ENCODE peak calls at places on chromosomes 16 and 17, in six cellular contexts. One of them, this sample, is unnamed. For H4K20me1, the result is how much of the 10 kb centered on the place peaks cover.

GRCh38 chr17:40062347-40063033 is at the start of gene THRA:
- DNase-seq in H9: peak
- DNase-seq in astrocyte: no peak
- DNase-seq in GM23338: peak
- DNase-seq in OCI-LY7: peak
- DNase-seq in hepatocyte: peak
- DNase-seq in this sample: peak

GRCh38 chr16:30354423-30355143 is 525 bp downstream of the CD2BP2 start:
- DNase-seq in H9: no peak
- DNase-seq in astrocyte: no peak
- DNase-seq in GM23338: peak
- DNase-seq in OCI-LY7: peak
- DNase-seq in hepatocyte: peak
- DNase-seq in this sample: peak

GRCh38 chr17:80513892-80514291 is 30.7 kb upstream of the RPTOR start:
- DNase-seq in H9: no peak
- DNase-seq in astrocyte: peak
- DNase-seq in GM23338: no peak
- DNase-seq in OCI-LY7: no peak
- DNase-seq in hepatocyte: no peak
- DNase-seq in this sample: peak

GRCh38 chr17:1126801-1127550 is 52.8 kb downstream of the ABR start:
- DNase-seq in H9: no peak
- DNase-seq in astrocyte: no peak
- DNase-seq in GM23338: no peak
- DNase-seq in OCI-LY7: no peak
- DNase-seq in hepatocyte: no peak
- DNase-seq in this sample: peak

GRCh38 chr16:66289986-66290385 is 76.5 kb upstream of the CDH5 start:
- DNase-seq in H9: no peak
- DNase-seq in astrocyte: no peak
- DNase-seq in GM23338: no peak
- DNase-seq in OCI-LY7: no peak
- DNase-seq in hepatocyte: no peak
- DNase-seq in this sample: peak

GRCh38 chr16:78505544-78506371 is 406.3 kb downstream of the WWOX start:
- DNase-seq in H9: peak
- DNase-seq in astrocyte: peak
- DNase-seq in GM23338: peak
- DNase-seq in OCI-LY7: no peak
- DNase-seq in hepatocyte: peak
- DNase-seq in this sample: no peak

GRCh38 chr16:50263060-50263909 is 3.1 kb upstream of the ADCY7 start:
- DNase-seq in H9: no peak
- DNase-seq in astrocyte: no peak
- DNase-seq in GM23338: no peak
- DNase-seq in OCI-LY7: no peak
- DNase-seq in hepatocyte: peak
- DNase-seq in this sample: peak

GRCh38 chr17:73343168-73343634 is 31.4 kb upstream of the CDC42EP4 start:
- DNase-seq in H9: peak
- DNase-seq in astrocyte: peak
- DNase-seq in GM23338: peak
- DNase-seq in OCI-LY7: no peak
- DNase-seq in hepatocyte: peak
- DNase-seq in this sample: peak

GRCh38 chr17:50199211-50199633 is 2.2 kb downstream of the COL1A1 start:
- DNase-seq in H9: no peak
- DNase-seq in astrocyte: no peak
- DNase-seq in GM23338: no peak
- DNase-seq in OCI-LY7: no peak
- DNase-seq in hepatocyte: no peak
- DNase-seq in this sample: peak

GRCh38 chr16:49698931-49699715 is 156.8 kb downstream of the ZNF423 start:
- DNase-seq in H9: no peak
- DNase-seq in astrocyte: peak
- DNase-seq in GM23338: peak
- DNase-seq in OCI-LY7: no peak
- DNase-seq in hepatocyte: no peak
- DNase-seq in this sample: peak

GRCh38 chr16:72894291-72895151 is 153.4 kb downstream of the ZFHX3 start:
- DNase-seq in H9: no peak
- DNase-seq in astrocyte: peak
- DNase-seq in GM23338: no peak
- DNase-seq in OCI-LY7: no peak
- DNase-seq in hepatocyte: no peak
- DNase-seq in this sample: peak

GRCh38 chr17:30550512-30551273 is 73.5 kb downstream of the GOSR1 start:
- DNase-seq in H9: no peak
- DNase-seq in astrocyte: peak
- DNase-seq in GM23338: no peak
- DNase-seq in OCI-LY7: peak
- DNase-seq in hepatocyte: no peak
- DNase-seq in this sample: no peak

GRCh38 chr16:88651276-88651988 is 579 bp upstream of the CYBA start:
- DNase-seq in H9: peak
- DNase-seq in astrocyte: no peak
- DNase-seq in GM23338: peak
- DNase-seq in OCI-LY7: peak
- DNase-seq in hepatocyte: peak
- DNase-seq in this sample: peak

GRCh38 chr17:65324574-65324973 is 187.4 kb downstream of the RGS9 start:
- DNase-seq in H9: no peak
- DNase-seq in astrocyte: no peak
- DNase-seq in GM23338: no peak
- DNase-seq in OCI-LY7: no peak
- DNase-seq in hepatocyte: no peak
- DNase-seq in this sample: no peak

GRCh38 chr17:10738516-10739258 is 8.9 kb upstream of the TMEM220 start:
- DNase-seq in H9: peak
- DNase-seq in astrocyte: no peak
- DNase-seq in GM23338: no peak
- DNase-seq in OCI-LY7: no peak
- DNase-seq in hepatocyte: no peak
- DNase-seq in this sample: no peak

GRCh38 chr17:76153202-76153601 is 12.2 kb upstream of the FOXJ1 start:
- DNase-seq in H9: peak
- DNase-seq in astrocyte: no peak
- DNase-seq in GM23338: peak
- DNase-seq in OCI-LY7: no peak
- DNase-seq in hepatocyte: no peak
- DNase-seq in this sample: no peak

GRCh38 chr16:85789773-85790172 is 9.6 kb downstream of the EMC8 start:
- DNase-seq in H9: no peak
- DNase-seq in astrocyte: no peak
- DNase-seq in GM23338: no peak
- DNase-seq in OCI-LY7: peak
- DNase-seq in hepatocyte: no peak
- DNase-seq in this sample: no peak

GRCh38 chr17:9925457-9925856 is 20.4 kb upstream of the RCVRN start:
- DNase-seq in H9: no peak
- DNase-seq in astrocyte: no peak
- DNase-seq in GM23338: no peak
- DNase-seq in OCI-LY7: no peak
- DNase-seq in hepatocyte: no peak
- DNase-seq in this sample: no peak

GRCh38 chr17:10073026-10073425 is 125.4 kb downstream of the GAS7 start:
- DNase-seq in H9: no peak
- DNase-seq in astrocyte: no peak
- DNase-seq in GM23338: no peak
- DNase-seq in OCI-LY7: no peak
- DNase-seq in hepatocyte: no peak
- DNase-seq in this sample: no peak

GRCh38 chr16:84555418-84556196 is 51.1 kb upstream of the MEAK7 start:
- DNase-seq in H9: no peak
- DNase-seq in astrocyte: no peak
- DNase-seq in GM23338: peak
- DNase-seq in OCI-LY7: peak
- DNase-seq in hepatocyte: no peak
- DNase-seq in this sample: no peak

GRCh38 chr16:49578435-49579024 is 204.9 kb downstream of the C16orf78 start:
- DNase-seq in H9: no peak
- DNase-seq in astrocyte: no peak
- DNase-seq in GM23338: no peak
- DNase-seq in OCI-LY7: no peak
- DNase-seq in hepatocyte: no peak
- DNase-seq in this sample: no peak

GRCh38 chr17:14926526-14927122 is 338.5 kb downstream of the PMP22 start:
- DNase-seq in H9: peak
- DNase-seq in astrocyte: peak
- DNase-seq in GM23338: peak
- DNase-seq in OCI-LY7: peak
- DNase-seq in hepatocyte: peak
- DNase-seq in this sample: peak

GRCh38 chr17:28573521-28573920 is 2.2 kb upstream of the PIGS start:
- DNase-seq in H9: no peak
- DNase-seq in astrocyte: no peak
- DNase-seq in GM23338: no peak
- DNase-seq in OCI-LY7: no peak
- DNase-seq in hepatocyte: no peak
- DNase-seq in this sample: no peak

GRCh38 chr17:82838386-82839063 is 1.3 kb downstream of the ZNF750 start:
- DNase-seq in H9: no peak
- DNase-seq in astrocyte: no peak
- DNase-seq in GM23338: no peak
- DNase-seq in OCI-LY7: no peak
- DNase-seq in hepatocyte: peak
- DNase-seq in this sample: no peak

GRCh38 chr16:77600555-77600954 is 121.8 kb upstream of the NUDT7 start:
- DNase-seq in H9: no peak
- DNase-seq in astrocyte: no peak
- DNase-seq in GM23338: no peak
- DNase-seq in OCI-LY7: no peak
- DNase-seq in hepatocyte: no peak
- DNase-seq in this sample: no peak

GRCh38 chr17:59627269-59627668 is 7.6 kb downstream of the CLTC start:
- DNase-seq in H9: no peak
- DNase-seq in astrocyte: no peak
- DNase-seq in GM23338: no peak
- DNase-seq in OCI-LY7: no peak
- DNase-seq in hepatocyte: no peak
- DNase-seq in this sample: no peak

GRCh38 chr17:2724783-2725164 is 13.2 kb upstream of the CLUH start:
- DNase-seq in H9: peak
- DNase-seq in astrocyte: peak
- DNase-seq in GM23338: peak
- DNase-seq in OCI-LY7: no peak
- DNase-seq in hepatocyte: peak
- DNase-seq in this sample: peak
- TF ChIP-seq CTCF in H9: peak
- TF ChIP-seq CTCF in astrocyte: no peak
- TF ChIP-seq CTCF in GM23338: peak
- TF ChIP-seq CTCF in OCI-LY7: no peak
- TF ChIP-seq CTCF in hepatocyte: no peak
- TF ChIP-seq CTCF in this sample: no peak

GRCh38 chr17:17142556-17142955 is 63.6 kb downstream of the PLD6 start:
- DNase-seq in H9: no peak
- DNase-seq in astrocyte: no peak
- DNase-seq in GM23338: no peak
- DNase-seq in OCI-LY7: no peak
- DNase-seq in hepatocyte: no peak
- DNase-seq in this sample: peak
- H4K20me1 ChIP-seq in H9: under half
- H4K20me1 ChIP-seq in astrocyte: half or more
- H4K20me1 ChIP-seq in GM23338: under half
- H4K20me1 ChIP-seq in OCI-LY7: under half
- H4K20me1 ChIP-seq in hepatocyte: under half
- H4K20me1 ChIP-seq in this sample: half or more

DNA sequence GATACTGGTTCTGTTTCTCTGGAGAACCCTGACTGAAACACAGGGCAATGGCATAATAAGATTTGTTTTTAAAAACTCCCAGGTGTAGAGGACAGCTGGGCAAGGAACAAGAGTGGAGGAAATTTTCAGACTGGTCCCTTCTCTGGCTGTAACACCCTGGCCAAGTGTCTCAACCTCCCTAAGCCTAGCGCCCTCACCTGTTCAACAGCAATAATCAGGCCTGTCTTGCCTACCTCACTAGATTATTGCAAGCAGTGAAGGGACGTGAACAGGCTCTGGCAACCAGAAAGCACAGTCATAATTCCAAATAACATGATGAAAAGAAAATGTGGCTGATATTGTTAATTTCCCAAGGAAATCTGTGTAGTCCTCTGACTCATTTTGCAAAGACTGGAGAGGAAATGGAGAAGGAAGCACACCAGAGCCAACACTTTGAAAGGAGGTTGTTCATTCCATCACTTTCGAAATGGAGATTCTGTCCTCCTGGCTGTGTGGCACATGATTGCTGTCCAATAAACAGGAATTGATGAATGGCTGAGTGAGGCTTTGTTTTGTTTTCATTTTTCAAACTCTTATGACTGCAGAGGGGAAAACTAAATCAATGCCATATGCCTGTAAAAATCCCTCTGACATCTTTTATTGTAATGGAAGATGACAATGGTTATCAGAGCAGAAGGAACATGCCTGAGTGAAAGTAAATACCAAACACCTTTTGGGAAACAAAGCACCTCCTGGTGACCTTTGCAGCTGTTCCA is 87.4 kb upstream of the HLF start:
- DNase-seq in H9: peak
- DNase-seq in astrocyte: no peak
- DNase-seq in GM23338: peak
- DNase-seq in OCI-LY7: peak
- DNase-seq in hepatocyte: no peak
- DNase-seq in this sample: no peak
- TF ChIP-seq CTCF in H9: peak
- TF ChIP-seq CTCF in astrocyte: no peak
- TF ChIP-seq CTCF in GM23338: peak
- TF ChIP-seq CTCF in OCI-LY7: peak
- TF ChIP-seq CTCF in hepatocyte: no peak
- TF ChIP-seq CTCF in this sample: peak

DNA sequence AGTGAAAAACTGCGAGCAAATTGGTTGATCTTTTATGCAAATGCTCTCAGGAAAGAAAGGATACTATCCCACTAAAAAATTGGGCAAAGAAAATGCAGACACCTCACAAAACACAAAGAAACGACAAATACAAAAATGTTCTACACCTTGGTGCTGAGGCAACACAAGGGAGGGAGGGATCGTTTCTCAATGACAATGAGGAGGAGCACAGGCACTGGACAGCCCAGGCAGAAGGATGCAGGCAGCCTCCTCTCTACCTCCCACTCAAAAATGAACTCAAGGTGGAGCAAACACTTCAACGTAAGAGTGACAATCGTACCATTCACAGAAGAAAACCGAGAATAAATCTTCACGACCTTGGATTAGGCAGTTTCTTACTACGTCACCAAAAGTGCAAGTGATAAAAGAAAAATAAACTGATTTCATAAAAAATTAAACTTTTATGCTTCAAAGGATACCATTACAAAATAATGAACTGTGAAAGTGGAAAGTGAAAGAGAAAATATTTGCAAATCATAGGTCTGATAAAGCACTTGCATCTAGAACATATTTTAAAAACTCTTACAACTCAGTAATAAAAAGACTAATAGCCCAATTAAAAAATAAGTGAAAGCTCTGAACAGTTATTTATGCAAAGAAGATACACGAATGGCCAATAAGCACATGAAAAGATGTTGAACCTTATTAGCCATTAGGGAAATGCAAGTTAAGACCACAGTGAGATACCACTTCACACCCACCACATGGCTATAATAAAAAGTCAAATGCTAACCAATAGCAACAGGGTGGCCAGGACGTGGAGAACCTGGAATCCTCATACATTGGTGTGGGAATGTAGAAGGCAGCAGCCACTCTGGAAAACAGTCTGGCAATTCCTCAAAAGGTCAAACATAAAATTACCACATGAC is 80.8 kb upstream of the TRAP1 start:
- DNase-seq in H9: no peak
- DNase-seq in astrocyte: no peak
- DNase-seq in GM23338: peak
- DNase-seq in OCI-LY7: no peak
- DNase-seq in hepatocyte: no peak
- DNase-seq in this sample: no peak
- H4K20me1 ChIP-seq in H9: under half
- H4K20me1 ChIP-seq in astrocyte: half or more
- H4K20me1 ChIP-seq in GM23338: under half
- H4K20me1 ChIP-seq in OCI-LY7: under half
- H4K20me1 ChIP-seq in hepatocyte: half or more
- H4K20me1 ChIP-seq in this sample: half or more